ENCODE peak calls at places on chromosomes 11 and 22, in eight cellular contexts. One of them, this sample, is unnamed.

GRCh38 chr11:26901162-26901561 is 92.8 kb upstream of the FIBIN start:
- DNase-seq in activated naive CD4-positive, alpha-beta T cell treated with anti-CD3 and anti-CD28 coated beads, Interleukin-2, amount 50 U/mL, for 72 hours: no peak
- DNase-seq in activated CD4-positive, alpha-beta T cell treated with anti-CD3 and anti-CD28 coated beads for 36 hours: no peak
- DNase-seq in PC-3: no peak
- DNase-seq in uterus: peak
- DNase-seq in amniotic stem cell: no peak
- DNase-seq in hippocampal formation: no peak
- DNase-seq in RCC 7860: no peak
- DNase-seq in this sample: no peak

GRCh38 chr22:49230194-49230577 is 597.5 kb downstream of the BRD1 start:
- DNase-seq in activated naive CD4-positive, alpha-beta T cell treated with anti-CD3 and anti-CD28 coated beads, Interleukin-2, amount 50 U/mL, for 72 hours: no peak
- DNase-seq in hippocampal formation: no peak
- DNase-seq in amniotic stem cell: no peak
- DNase-seq in activated CD4-positive, alpha-beta T cell treated with anti-CD3 and anti-CD28 coated beads for 36 hours: peak
- DNase-seq in uterus: no peak
- DNase-seq in RCC 7860: no peak
- DNase-seq in PC-3: no peak
- DNase-seq in this sample: no peak

GRCh38 chr11:101618691-101619090 is 34.9 kb upstream of the TRPC6 start:
- DNase-seq in hippocampal formation: no peak
- DNase-seq in amniotic stem cell: no peak
- DNase-seq in PC-3: peak
- DNase-seq in uterus: no peak
- DNase-seq in activated naive CD4-positive, alpha-beta T cell treated with anti-CD3 and anti-CD28 coated beads, Interleukin-2, amount 50 U/mL, for 72 hours: no peak
- DNase-seq in RCC 7860: no peak
- DNase-seq in activated CD4-positive, alpha-beta T cell treated with anti-CD3 and anti-CD28 coated beads for 36 hours: no peak
- DNase-seq in this sample: peak

GRCh38 chr11:66579017-66579606 is 10.7 kb upstream of the CTSF start:
- DNase-seq in activated naive CD4-positive, alpha-beta T cell treated with anti-CD3 and anti-CD28 coated beads, Interleukin-2, amount 50 U/mL, for 72 hours: peak
- DNase-seq in uterus: peak
- DNase-seq in activated CD4-positive, alpha-beta T cell treated with anti-CD3 and anti-CD28 coated beads for 36 hours: peak
- DNase-seq in PC-3: peak
- DNase-seq in RCC 7860: peak
- DNase-seq in amniotic stem cell: peak
- DNase-seq in hippocampal formation: peak
- DNase-seq in this sample: peak

GRCh38 chr11:109697140-109697843 is 275.3 kb downstream of the C11orf87 start:
- DNase-seq in activated naive CD4-positive, alpha-beta T cell treated with anti-CD3 and anti-CD28 coated beads, Interleukin-2, amount 50 U/mL, for 72 hours: peak
- DNase-seq in hippocampal formation: no peak
- DNase-seq in amniotic stem cell: peak
- DNase-seq in uterus: no peak
- DNase-seq in PC-3: peak
- DNase-seq in RCC 7860: peak
- DNase-seq in activated CD4-positive, alpha-beta T cell treated with anti-CD3 and anti-CD28 coated beads for 36 hours: peak
- DNase-seq in this sample: no peak

GRCh38 chr11:45176996-45177395 is 30.6 kb downstream of the PRDM11 start:
- DNase-seq in activated naive CD4-positive, alpha-beta T cell treated with anti-CD3 and anti-CD28 coated beads, Interleukin-2, amount 50 U/mL, for 72 hours: no peak
- DNase-seq in hippocampal formation: no peak
- DNase-seq in PC-3: no peak
- DNase-seq in RCC 7860: no peak
- DNase-seq in activated CD4-positive, alpha-beta T cell treated with anti-CD3 and anti-CD28 coated beads for 36 hours: no peak
- DNase-seq in uterus: no peak
- DNase-seq in amniotic stem cell: no peak
- DNase-seq in this sample: no peak

GRCh38 chr11:86486261-86487030 is 111.8 kb downstream of the CCDC81 start:
- DNase-seq in activated naive CD4-positive, alpha-beta T cell treated with anti-CD3 and anti-CD28 coated beads, Interleukin-2, amount 50 U/mL, for 72 hours: no peak
- DNase-seq in uterus: no peak
- DNase-seq in activated CD4-positive, alpha-beta T cell treated with anti-CD3 and anti-CD28 coated beads for 36 hours: peak
- DNase-seq in hippocampal formation: no peak
- DNase-seq in amniotic stem cell: no peak
- DNase-seq in PC-3: no peak
- DNase-seq in RCC 7860: no peak
- DNase-seq in this sample: no peak

GRCh38 chr11:129315781-129316579 is 59.7 kb upstream of the BARX2 start:
- DNase-seq in PC-3: peak
- DNase-seq in uterus: no peak
- DNase-seq in activated naive CD4-positive, alpha-beta T cell treated with anti-CD3 and anti-CD28 coated beads, Interleukin-2, amount 50 U/mL, for 72 hours: no peak
- DNase-seq in amniotic stem cell: no peak
- DNase-seq in activated CD4-positive, alpha-beta T cell treated with anti-CD3 and anti-CD28 coated beads for 36 hours: no peak
- DNase-seq in hippocampal formation: no peak
- DNase-seq in RCC 7860: no peak
- DNase-seq in this sample: no peak

GRCh38 chr22:17368727-17369552 is at the start of gene CECR2:
- DNase-seq in activated CD4-positive, alpha-beta T cell treated with anti-CD3 and anti-CD28 coated beads for 36 hours: peak
- DNase-seq in PC-3: no peak
- DNase-seq in RCC 7860: no peak
- DNase-seq in activated naive CD4-positive, alpha-beta T cell treated with anti-CD3 and anti-CD28 coated beads, Interleukin-2, amount 50 U/mL, for 72 hours: peak
- DNase-seq in uterus: peak
- DNase-seq in amniotic stem cell: no peak
- DNase-seq in hippocampal formation: peak
- DNase-seq in this sample: peak

GRCh38 chr11:126914941-126915340 is 85.6 kb downstream of the KIRREL3 start:
- DNase-seq in RCC 7860: no peak
- DNase-seq in amniotic stem cell: no peak
- DNase-seq in uterus: no peak
- DNase-seq in PC-3: no peak
- DNase-seq in activated CD4-positive, alpha-beta T cell treated with anti-CD3 and anti-CD28 coated beads for 36 hours: no peak
- DNase-seq in activated naive CD4-positive, alpha-beta T cell treated with anti-CD3 and anti-CD28 coated beads, Interleukin-2, amount 50 U/mL, for 72 hours: no peak
- DNase-seq in hippocampal formation: no peak
- DNase-seq in this sample: no peak

GRCh38 chr11:41235670-41236069 is 223.8 kb downstream of the LRRC4C start:
- DNase-seq in hippocampal formation: no peak
- DNase-seq in amniotic stem cell: no peak
- DNase-seq in activated naive CD4-positive, alpha-beta T cell treated with anti-CD3 and anti-CD28 coated beads, Interleukin-2, amount 50 U/mL, for 72 hours: no peak
- DNase-seq in activated CD4-positive, alpha-beta T cell treated with anti-CD3 and anti-CD28 coated beads for 36 hours: no peak
- DNase-seq in uterus: no peak
- DNase-seq in RCC 7860: no peak
- DNase-seq in PC-3: no peak
- DNase-seq in this sample: no peak

GRCh38 chr11:35114901-35115687 is 23.9 kb upstream of the CD44 start:
- DNase-seq in hippocampal formation: no peak
- DNase-seq in RCC 7860: no peak
- DNase-seq in PC-3: no peak
- DNase-seq in uterus: no peak
- DNase-seq in activated CD4-positive, alpha-beta T cell treated with anti-CD3 and anti-CD28 coated beads for 36 hours: no peak
- DNase-seq in activated naive CD4-positive, alpha-beta T cell treated with anti-CD3 and anti-CD28 coated beads, Interleukin-2, amount 50 U/mL, for 72 hours: no peak
- DNase-seq in amniotic stem cell: no peak
- DNase-seq in this sample: no peak

GRCh38 chr22:41968601-41969000 is 642 bp upstream of the SEPTIN3 start:
- DNase-seq in PC-3: no peak
- DNase-seq in hippocampal formation: no peak
- DNase-seq in amniotic stem cell: no peak
- DNase-seq in activated CD4-positive, alpha-beta T cell treated with anti-CD3 and anti-CD28 coated beads for 36 hours: no peak
- DNase-seq in activated naive CD4-positive, alpha-beta T cell treated with anti-CD3 and anti-CD28 coated beads, Interleukin-2, amount 50 U/mL, for 72 hours: no peak
- DNase-seq in RCC 7860: no peak
- DNase-seq in uterus: no peak
- DNase-seq in this sample: no peak

GRCh38 chr11:111680486-111681175 is 78.4 kb downstream of the SIK2 start:
- DNase-seq in RCC 7860: no peak
- DNase-seq in amniotic stem cell: no peak
- DNase-seq in activated naive CD4-positive, alpha-beta T cell treated with anti-CD3 and anti-CD28 coated beads, Interleukin-2, amount 50 U/mL, for 72 hours: no peak
- DNase-seq in activated CD4-positive, alpha-beta T cell treated with anti-CD3 and anti-CD28 coated beads for 36 hours: no peak
- DNase-seq in PC-3: no peak
- DNase-seq in uterus: no peak
- DNase-seq in hippocampal formation: no peak
- DNase-seq in this sample: no peak

GRCh38 chr22:49152146-49152929 is 675.3 kb downstream of the BRD1 start:
- DNase-seq in hippocampal formation: no peak
- DNase-seq in PC-3: no peak
- DNase-seq in uterus: no peak
- DNase-seq in amniotic stem cell: no peak
- DNase-seq in RCC 7860: no peak
- DNase-seq in activated CD4-positive, alpha-beta T cell treated with anti-CD3 and anti-CD28 coated beads for 36 hours: no peak
- DNase-seq in activated naive CD4-positive, alpha-beta T cell treated with anti-CD3 and anti-CD28 coated beads, Interleukin-2, amount 50 U/mL, for 72 hours: no peak
- DNase-seq in this sample: no peak

GRCh38 chr11:13105237-13105844 is 96.2 kb downstream of the RASSF10 start:
- DNase-seq in RCC 7860: no peak
- DNase-seq in PC-3: no peak
- DNase-seq in activated naive CD4-positive, alpha-beta T cell treated with anti-CD3 and anti-CD28 coated beads, Interleukin-2, amount 50 U/mL, for 72 hours: no peak
- DNase-seq in activated CD4-positive, alpha-beta T cell treated with anti-CD3 and anti-CD28 coated beads for 36 hours: no peak
- DNase-seq in uterus: peak
- DNase-seq in hippocampal formation: no peak
- DNase-seq in amniotic stem cell: no peak
- DNase-seq in this sample: no peak

GRCh38 chr11:45252134-45252856 is 33.8 kb downstream of the SYT13 start:
- DNase-seq in hippocampal formation: no peak
- DNase-seq in amniotic stem cell: no peak
- DNase-seq in uterus: no peak
- DNase-seq in PC-3: peak
- DNase-seq in activated CD4-positive, alpha-beta T cell treated with anti-CD3 and anti-CD28 coated beads for 36 hours: peak
- DNase-seq in activated naive CD4-positive, alpha-beta T cell treated with anti-CD3 and anti-CD28 coated beads, Interleukin-2, amount 50 U/mL, for 72 hours: peak
- DNase-seq in RCC 7860: no peak
- DNase-seq in this sample: no peak

GRCh38 chr11:27571151-27571840 is 64.7 kb upstream of the LIN7C start:
- DNase-seq in activated CD4-positive, alpha-beta T cell treated with anti-CD3 and anti-CD28 coated beads for 36 hours: no peak
- DNase-seq in activated naive CD4-positive, alpha-beta T cell treated with anti-CD3 and anti-CD28 coated beads, Interleukin-2, amount 50 U/mL, for 72 hours: no peak
- DNase-seq in amniotic stem cell: peak
- DNase-seq in uterus: no peak
- DNase-seq in PC-3: no peak
- DNase-seq in RCC 7860: no peak
- DNase-seq in hippocampal formation: no peak
- DNase-seq in this sample: no peak

GRCh38 chr11:17931595-17931994 is 81.3 kb downstream of the SERGEF start:
- DNase-seq in activated naive CD4-positive, alpha-beta T cell treated with anti-CD3 and anti-CD28 coated beads, Interleukin-2, amount 50 U/mL, for 72 hours: no peak
- DNase-seq in RCC 7860: no peak
- DNase-seq in hippocampal formation: no peak
- DNase-seq in activated CD4-positive, alpha-beta T cell treated with anti-CD3 and anti-CD28 coated beads for 36 hours: no peak
- DNase-seq in amniotic stem cell: no peak
- DNase-seq in uterus: no peak
- DNase-seq in PC-3: no peak
- DNase-seq in this sample: no peak

GRCh38 chr22:46293591-46294260 is 2.9 kb upstream of the GTSE1 start:
- DNase-seq in RCC 7860: no peak
- DNase-seq in amniotic stem cell: peak
- DNase-seq in activated naive CD4-positive, alpha-beta T cell treated with anti-CD3 and anti-CD28 coated beads, Interleukin-2, amount 50 U/mL, for 72 hours: no peak
- DNase-seq in hippocampal formation: peak
- DNase-seq in uterus: no peak
- DNase-seq in activated CD4-positive, alpha-beta T cell treated with anti-CD3 and anti-CD28 coated beads for 36 hours: peak
- DNase-seq in PC-3: no peak
- DNase-seq in this sample: peak

GRCh38 chr22:49604732-49605302 is 222.9 kb downstream of the BRD1 start:
- DNase-seq in PC-3: peak
- DNase-seq in hippocampal formation: no peak
- DNase-seq in activated CD4-positive, alpha-beta T cell treated with anti-CD3 and anti-CD28 coated beads for 36 hours: no peak
- DNase-seq in RCC 7860: no peak
- DNase-seq in activated naive CD4-positive, alpha-beta T cell treated with anti-CD3 and anti-CD28 coated beads, Interleukin-2, amount 50 U/mL, for 72 hours: no peak
- DNase-seq in amniotic stem cell: no peak
- DNase-seq in uterus: no peak
- DNase-seq in this sample: no peak

GRCh38 chr11:91981995-91982394 is 242.6 kb upstream of the FAT3 start:
- DNase-seq in uterus: peak
- DNase-seq in hippocampal formation: no peak
- DNase-seq in PC-3: peak
- DNase-seq in activated naive CD4-positive, alpha-beta T cell treated with anti-CD3 and anti-CD28 coated beads, Interleukin-2, amount 50 U/mL, for 72 hours: no peak
- DNase-seq in RCC 7860: peak
- DNase-seq in amniotic stem cell: no peak
- DNase-seq in activated CD4-positive, alpha-beta T cell treated with anti-CD3 and anti-CD28 coated beads for 36 hours: no peak
- DNase-seq in this sample: no peak

GRCh38 chr11:76339217-76339616 is 41.7 kb downstream of the THAP12 start:
- DNase-seq in RCC 7860: no peak
- DNase-seq in activated naive CD4-positive, alpha-beta T cell treated with anti-CD3 and anti-CD28 coated beads, Interleukin-2, amount 50 U/mL, for 72 hours: no peak
- DNase-seq in uterus: peak
- DNase-seq in PC-3: no peak
- DNase-seq in activated CD4-positive, alpha-beta T cell treated with anti-CD3 and anti-CD28 coated beads for 36 hours: no peak
- DNase-seq in hippocampal formation: no peak
- DNase-seq in amniotic stem cell: no peak
- DNase-seq in this sample: no peak

GRCh38 chr11:115153135-115153534 is 351.1 kb downstream of the CADM1 start:
- DNase-seq in hippocampal formation: no peak
- DNase-seq in RCC 7860: no peak
- DNase-seq in PC-3: no peak
- DNase-seq in amniotic stem cell: no peak
- DNase-seq in uterus: no peak
- DNase-seq in activated CD4-positive, alpha-beta T cell treated with anti-CD3 and anti-CD28 coated beads for 36 hours: no peak
- DNase-seq in activated naive CD4-positive, alpha-beta T cell treated with anti-CD3 and anti-CD28 coated beads, Interleukin-2, amount 50 U/mL, for 72 hours: no peak
- DNase-seq in this sample: no peak

GRCh38 chr22:37187552-37187890 is 526 bp downstream of the C1QTNF6 start:
- DNase-seq in RCC 7860: peak
- DNase-seq in uterus: peak
- DNase-seq in amniotic stem cell: no peak
- DNase-seq in hippocampal formation: no peak
- DNase-seq in activated CD4-positive, alpha-beta T cell treated with anti-CD3 and anti-CD28 coated beads for 36 hours: no peak
- DNase-seq in activated naive CD4-positive, alpha-beta T cell treated with anti-CD3 and anti-CD28 coated beads, Interleukin-2, amount 50 U/mL, for 72 hours: no peak
- DNase-seq in PC-3: peak
- DNase-seq in this sample: no peak

GRCh38 chr22:20573830-20574615 is 66.6 kb downstream of the MED15 start:
- DNase-seq in PC-3: no peak
- DNase-seq in activated naive CD4-positive, alpha-beta T cell treated with anti-CD3 and anti-CD28 coated beads, Interleukin-2, amount 50 U/mL, for 72 hours: no peak
- DNase-seq in amniotic stem cell: no peak
- DNase-seq in hippocampal formation: no peak
- DNase-seq in activated CD4-positive, alpha-beta T cell treated with anti-CD3 and anti-CD28 coated beads for 36 hours: no peak
- DNase-seq in RCC 7860: no peak
- DNase-seq in uterus: no peak
- DNase-seq in this sample: no peak

This sample was measured in putamen.